ENCODE peak calls at places on chromosomes 1 and 21, in ten cellular contexts. D is iPS-NIHi11; F is activated CD4-positive, alpha-beta T cell treated with anti-CD3 and anti-CD28 coated beads, Interleukin-2, amount 10 ng/mL, durations not matched to agents 7 days and 5 days; X is T-helper 2 cell treated with Interferon-gamma antibody and Interleukin-4, amounts not matched to agents 5 μg/mL and 100 μg/mL, for 36 hours; Z is A549; Q is stimulated activated CD8-positive, alpha-beta memory T cell treated with anti-CD3 and anti-CD28 coated beads, Interleukin-7, amount 100 ng/mL, for 1 hour; K is GOT3; L is substantia nigra; C is glutamatergic neuron; I is aorta. V is an unnamed sample.

GRCh38 chr1:78101514-78101913 is 55.7 kb downstream of the GIPC2 start:
- DNase-seq in D (peak; percentile 16), F (no peak), X (no peak), Z (peak; percentile 63), Q (no peak), K (no peak), L (no peak), C (no peak), I (no peak), V (peak; percentile 98)

GRCh38 chr1:212520299-212520698 is 87.6 kb downstream of the NENF start:
- DNase-seq in D (no peak), F (no peak), X (no peak), Z (no peak), Q (no peak), K (no peak), L (no peak), C (no peak), I (no peak), V (no peak)

GRCh38 chr1:188937965-188938551 is 1539.6 kb downstream of the BRINP3 start:
- DNase-seq in D (no peak), F (no peak), X (no peak), Z (peak; percentile 17), Q (no peak), K (no peak), L (no peak), C (no peak), I (no peak), V (no peak)

GRCh38 chr1:219772265-219773036 is 155.9 kb downstream of the SLC30A10 start:
- DNase-seq in D (no peak), F (no peak), X (no peak), Z (no peak), Q (no peak), K (no peak), L (no peak), C (no peak), I (no peak), V (no peak)

GRCh38 chr1:163912491-163912890 is 590.7 kb downstream of the NUF2 start:
- DNase-seq in D (no peak), F (no peak), X (no peak), Z (no peak), Q (no peak), K (no peak), L (no peak), C (no peak), I (no peak), V (no peak)

GRCh38 chr1:40980453-40981121 is 1.1 kb downstream of the CTPS1 start:
- DNase-seq in D (no peak), F (peak; percentile 56), X (peak; percentile 44), Z (peak; percentile 61), Q (peak; percentile 11), K (no peak), L (peak; percentile 15), C (peak; percentile 31), I (peak; percentile 78), V (peak; percentile 23)

GRCh38 chr21:28770867-28771661 is 221.6 kb downstream of the LTN1 start:
- DNase-seq in D (no peak), F (no peak), X (no peak), Z (no peak), Q (no peak), K (no peak), L (no peak), C (no peak), I (no peak), V (no peak)

GRCh38 chr1:201714542-201715276 is 114.2 kb upstream of the IPO9 start:
- DNase-seq in D (no peak), F (no peak), X (no peak), Z (peak; percentile 97), Q (no peak), K (peak; percentile 100), L (no peak), C (no peak), I (peak; percentile 95), V (peak; percentile 99)

GRCh38 chr1:23202263-23202749 is 15.0 kb downstream of the HTR1D start:
- DNase-seq in D (no peak), F (no peak), X (no peak), Z (no peak), Q (no peak), K (no peak), L (no peak), C (no peak), I (no peak), V (peak; percentile 81)

GRCh38 chr21:33286600-33287456 is 20.7 kb downstream of the IL10RB start:
- DNase-seq in D (no peak), F (no peak), X (no peak), Z (peak; percentile 84), Q (no peak), K (no peak), L (no peak), C (no peak), I (peak; percentile 70), V (peak; percentile 85)

GRCh38 chr1:160567858-160568682 is 11.2 kb downstream of the CD84 start:
- DNase-seq in D (no peak), F (peak; percentile 61), X (peak; percentile 81), Z (no peak), Q (peak; percentile 29), K (no peak), L (no peak), C (no peak), I (no peak), V (no peak)

GRCh38 chr21:45130324-45130774 is 56.0 kb downstream of the ADARB1 start:
- DNase-seq in D (no peak), F (no peak), X (no peak), Z (no peak), Q (no peak), K (no peak), L (no peak), C (no peak), I (no peak), V (peak; percentile 58)

GRCh38 chr1:115185351-115185750 is 96.0 kb upstream of the TSPAN2 start:
- DNase-seq in D (no peak), F (no peak), X (no peak), Z (no peak), Q (no peak), K (no peak), L (no peak), C (no peak), I (no peak), V (no peak)

GRCh38 chr1:45018599-45019230 is 6.7 kb downstream of the UROD start:
- DNase-seq in D (peak; percentile 58), F (peak; percentile 72), X (peak; percentile 48), Z (peak; percentile 62), Q (no peak), K (no peak), L (no peak), C (peak; percentile 75), I (no peak), V (peak; percentile 79)

GRCh38 chr1:245604979-245605378 is 450.2 kb downstream of the KIF26B start:
- DNase-seq in D (no peak), F (no peak), X (no peak), Z (no peak), Q (no peak), K (no peak), L (no peak), C (no peak), I (no peak), V (peak; percentile 29)

GRCh38 chr1:211589782-211590721 is 11.1 kb upstream of the SLC30A1 start:
- DNase-seq in D (no peak), F (no peak), X (no peak), Z (no peak), Q (no peak), K (no peak), L (peak; percentile 14), C (no peak), I (peak; percentile 84), V (peak; percentile 89)

V was measured in RPMI7951.